ENCODE peak calls at places on chromosomes 6 and 20, in four cellular contexts. K is RCC 7860, I is fibroblast of pulmonary artery, W is T-cell. F is an unnamed sample.
A peak's percentile ranks its signal among the peaks of the same experiment; 100 is the strongest.

GRCh38 chr6:10434235-10434634 is 19.4 kb upstream of the TFAP2A start:
- DNase-seq in I (no peak), W (no peak), K (no peak), F (no peak)

GRCh38 chr20:51331466-51331865 is 211.1 kb downstream of the NFATC2 start:
- DNase-seq in I (no peak), K (no peak), W (no peak), F (peak; percentile 72)

GRCh38 chr6:108247965-108248536 is 12.8 kb downstream of the SNX3 start:
- DNase-seq in W (no peak), K (no peak), I (no peak), F (no peak)

GRCh38 chr6:167676000-167676665 is 150.6 kb upstream of the AFDN start:
- DNase-seq in W (no peak), K (no peak), I (peak; percentile 83), F (no peak)

GRCh38 chr6:18506387-18507017 is 119.4 kb downstream of the RNF144B start:
- DNase-seq in W (no peak), I (no peak), K (no peak), F (no peak)

GRCh38 chr20:36114707-36115106 is 39.8 kb upstream of the EPB41L1 start:
- DNase-seq in I (no peak), W (no peak), K (no peak), F (no peak)

GRCh38 chr6:162854228-162854627 is 126.5 kb downstream of the PACRG start:
- DNase-seq in W (no peak), I (no peak), K (no peak), F (no peak)

GRCh38 chr6:35972471-35972985 is 51.6 kb upstream of the SRPK1 start:
- DNase-seq in K (no peak), W (no peak), I (no peak), F (no peak)

GRCh38 chr20:21396045-21396893 is 1.1 kb downstream of the NKX2-4 start:
- DNase-seq in I (no peak), K (no peak), W (no peak), F (peak; percentile 55)

GRCh38 chr20:44714701-44715494 is at the start of gene CCN5:
- DNase-seq in W (no peak), K (peak; percentile 69), I (peak; percentile 85), F (peak; percentile 94)

GRCh38 chr20:63578224-63579016 is 4.4 kb upstream of the HELZ2 start:
- DNase-seq in I (no peak), W (no peak), K (no peak), F (no peak)

GRCh38 chr6:10384064-10384317 is 30.9 kb downstream of the TFAP2A start:
- DNase-seq in K (no peak), I (no peak), W (no peak), F (no peak)

GRCh38 chr6:15501806-15502450 is 160.9 kb downstream of the DTNBP1 start:
- DNase-seq in W (no peak), I (peak; percentile 93), K (no peak), F (no peak)

GRCh38 chr20:59812286-59813125 is 120.9 kb downstream of the SYCP2 start:
- DNase-seq in W (no peak), I (no peak), K (no peak), F (peak; percentile 31)

GRCh38 chr6:142696689-142697088 is 248.3 kb downstream of the HIVEP2 start:
- DNase-seq in I (no peak), W (no peak), K (no peak), F (peak; percentile 82)

GRCh38 chr6:8139451-8139850 is 37.1 kb upstream of the EEF1E1 start:
- DNase-seq in K (no peak), I (no peak), W (no peak), F (no peak)

F was measured in kidney.